ENCODE peak calls at places on chromosomes 13 and 19, in seven cellular contexts. P, G, Y, Z, S, W and J are unnamed samples.

GRCh38 chr19:41570179-41570578 is 5.8 kb upstream of the CEACAM21 start:
- DNase-seq in Z (no peak), G (no peak), P (no peak), W (no peak), S (no peak), Y (no peak), J (no peak)

GRCh38 chr13:47594833-47595232 is 406.2 kb downstream of the SUCLA2 start:
- DNase-seq in Y (peak), G (no peak), W (no peak), Z (peak), S (no peak), P (peak), J (no peak)

GRCh38 chr13:77507931-77508776 is 27.4 kb upstream of the SCEL start:
- DNase-seq in Y (peak), G (no peak), W (no peak), S (no peak), P (peak), Z (peak), J (peak)

GRCh38 chr19:38434549-38435051 is 1.1 kb downstream of the RYR1 start:
- DNase-seq in G (no peak), Y (no peak), P (no peak), Z (no peak), W (no peak), S (no peak), J (no peak)

GRCh38 chr19:11322269-11323024 is 17.0 kb downstream of the RAB3D start:
- DNase-seq in Z (peak), S (no peak), P (no peak), W (no peak), Y (no peak), G (no peak), J (no peak)

GRCh38 chr13:98251708-98252107 is 74.6 kb upstream of the RNF113B start:
- DNase-seq in W (no peak), Z (no peak), G (no peak), S (no peak), Y (no peak), P (no peak), J (no peak)

GRCh38 chr13:59494560-59494970 is 669.2 kb downstream of the DIAPH3 start:
- DNase-seq in P (peak), Z (peak), S (no peak), G (no peak), Y (no peak), W (no peak), J (peak)

GRCh38 chr19:56837492-56837891 is 3.0 kb downstream of the PEG3 start:
- DNase-seq in Z (no peak), W (peak), G (peak), P (peak), S (peak), Y (no peak), J (no peak)

GRCh38 chr13:109344552-109345157 is 441.7 kb downstream of the IRS2 start:
- DNase-seq in Z (peak), Y (peak), W (no peak), G (no peak), P (peak), S (no peak), J (no peak)

GRCh38 chr13:112828756-112829155 is 138.9 kb downstream of the ATP11A start:
- DNase-seq in W (no peak), P (no peak), S (no peak), G (no peak), Y (no peak), Z (no peak), J (no peak)

GRCh38 chr13:18212873-18213272 is 968.8 kb downstream of the TUBA3C start:
- DNase-seq in Z (peak), G (no peak), W (peak), S (no peak), P (peak), Y (peak), J (no peak)

GRCh38 chr13:107866007-107866665 is 349.2 kb downstream of the LIG4 start:
- DNase-seq in S (no peak), W (no peak), P (peak), Y (no peak), Z (peak), G (no peak), J (no peak)

GRCh38 chr13:105139380-105140285 is 1395.8 kb downstream of the EFNB2 start:
- DNase-seq in Y (no peak), P (peak), Z (peak), G (no peak), S (peak), W (no peak), J (no peak)

GRCh38 chr13:95644611-95645052 is at the start of gene DZIP1:
- DNase-seq in G (peak), S (peak), P (peak), Y (peak), Z (peak), W (peak), J (peak)

GRCh38 chr19:10290439-10290875 is 705 bp downstream of the ICAM5 start:
- DNase-seq in G (no peak), P (no peak), Z (peak), W (no peak), Y (peak), S (no peak), J (no peak)

GRCh38 chr13:76425930-76426329 is 460.3 kb downstream of the KCTD12 start:
- DNase-seq in Y (peak), P (peak), S (no peak), W (no peak), Z (peak), G (no peak), J (peak)

GRCh38 chr13:73056054-73056962 is 2.5 kb upstream of the KLF5 start:
- DNase-seq in Y (peak), P (peak), S (no peak), W (no peak), Z (peak), G (no peak), J (peak)

GRCh38 chr19:13195678-13196077 is 45.5 kb downstream of the IER2 start:
- DNase-seq in G (no peak), Z (no peak), W (no peak), Y (peak), P (no peak), S (peak), J (no peak)

GRCh38 chr19:18762125-18763023 is 28.7 kb downstream of the COMP start:
- DNase-seq in Y (peak), G (peak), S (no peak), Z (no peak), P (peak), W (peak), J (peak)

GRCh38 chr13:99800951-99801350 is 170.6 kb downstream of the ZIC5 start:
- DNase-seq in Z (no peak), W (no peak), P (no peak), G (no peak), Y (no peak), S (no peak), J (no peak)

GRCh38 chr19:38163419-38164290 is 60.4 kb downstream of the DPF1 start:
- DNase-seq in Y (no peak), W (no peak), Z (no peak), P (no peak), G (no peak), S (no peak), J (no peak)

GRCh38 chr19:17997969-17998826 is 9.8 kb upstream of the ARRDC2 start:
- DNase-seq in W (no peak), G (no peak), P (no peak), Z (peak), Y (no peak), S (peak), J (no peak)

GRCh38 chr13:24267801-24268200 is 41.6 kb upstream of the C1QTNF9 start:
- DNase-seq in P (no peak), G (no peak), S (no peak), Y (no peak), W (no peak), Z (no peak), J (no peak)

GRCh38 chr19:33376423-33376822 is 2.9 kb downstream of the CEBPG start:
- DNase-seq in W (peak), P (peak), S (no peak), Y (peak), Z (peak), G (peak), J (peak)

GRCh38 chr13:40995997-40996396 is 23.1 kb downstream of the ELF1 start:
- DNase-seq in G (no peak), Z (no peak), P (no peak), S (no peak), Y (no peak), W (no peak), J (no peak)

GRCh38 chr19:29966594-29967249 is 24.7 kb downstream of the URI1 start:
- DNase-seq in Z (peak), P (peak), G (no peak), S (no peak), W (no peak), Y (peak), J (no peak)

GRCh38 chr19:35177377-35178274 is 23.1 kb downstream of the FXYD5 start:
- DNase-seq in Y (no peak), W (no peak), P (no peak), G (no peak), Z (no peak), S (no peak), J (no peak)

GRCh38 chr13:109568273-109568900 is 218.0 kb downstream of the IRS2 start:
- DNase-seq in S (no peak), P (no peak), W (no peak), Z (no peak), G (no peak), Y (no peak), J (no peak)

GRCh38 chr13:109205315-109205714 is 575.9 kb downstream of the MYO16 start:
- DNase-seq in G (no peak), S (no peak), W (no peak), Z (no peak), Y (no peak), P (peak), J (no peak)

GRCh38 chr19:56476671-56477428 is at the start of gene ZNF667:
- DNase-seq in W (peak), S (peak), Z (peak), P (peak), G (no peak), Y (peak), J (no peak)

GRCh38 chr19:15589760-15590451 is 25.1 kb upstream of the CYP4F8 start:
- DNase-seq in G (no peak), Y (no peak), S (no peak), Z (no peak), P (no peak), W (no peak), J (no peak)

GRCh38 chr19:49017666-49018351 is 918 bp upstream of the LHB start:
- DNase-seq in Z (peak), W (no peak), S (peak), Y (peak), P (peak), G (peak), J (no peak)

GRCh38 chr19:21463449-21464105 is 41.8 kb upstream of the ZNF429 start:
- DNase-seq in P (no peak), Y (no peak), Z (no peak), S (peak), W (no peak), G (no peak), J (no peak)

GRCh38 chr13:60356970-60357369 is 40.0 kb upstream of the TDRD3 start:
- DNase-seq in W (no peak), S (no peak), Z (no peak), G (no peak), Y (no peak), P (no peak), J (no peak)

GRCh38 chr19:37218592-37218935 is 550 bp downstream of the ZNF383 start:
- DNase-seq in G (no peak), P (peak), S (no peak), Y (no peak), W (no peak), Z (peak), J (no peak)

GRCh38 chr19:10928563-10929401 is at the start of the genes TIMM29 and YIPF2:
- DNase-seq in W (peak), S (peak), P (peak), G (peak), Z (peak), Y (peak), J (peak)

GRCh38 chr13:57739089-57739488 is 107.5 kb downstream of the PCDH17 start:
- DNase-seq in W (no peak), P (no peak), S (no peak), Y (no peak), Z (no peak), G (no peak), J (no peak)

GRCh38 chr13:88800505-88800904 is 1129.3 kb downstream of the SLITRK5 start:
- DNase-seq in P (no peak), Z (no peak), W (no peak), S (no peak), G (no peak), Y (peak), J (no peak)

GRCh38 chr19:46542428-46543230 is 47.0 kb upstream of the PNMA8B start:
- DNase-seq in S (peak), Z (peak), W (peak), G (peak), Y (peak), P (peak), J (peak)

GRCh38 chr19:46550684-46551083 is 50.4 kb upstream of the CALM3 start:
- DNase-seq in S (no peak), G (no peak), Z (no peak), Y (no peak), W (no peak), P (no peak), J (no peak)

GRCh38 chr19:46551175-46551574 is 50.0 kb upstream of the CALM3 start:
- DNase-seq in W (no peak), Y (no peak), Z (no peak), S (no peak), G (no peak), P (no peak), J (no peak)

DNA sequence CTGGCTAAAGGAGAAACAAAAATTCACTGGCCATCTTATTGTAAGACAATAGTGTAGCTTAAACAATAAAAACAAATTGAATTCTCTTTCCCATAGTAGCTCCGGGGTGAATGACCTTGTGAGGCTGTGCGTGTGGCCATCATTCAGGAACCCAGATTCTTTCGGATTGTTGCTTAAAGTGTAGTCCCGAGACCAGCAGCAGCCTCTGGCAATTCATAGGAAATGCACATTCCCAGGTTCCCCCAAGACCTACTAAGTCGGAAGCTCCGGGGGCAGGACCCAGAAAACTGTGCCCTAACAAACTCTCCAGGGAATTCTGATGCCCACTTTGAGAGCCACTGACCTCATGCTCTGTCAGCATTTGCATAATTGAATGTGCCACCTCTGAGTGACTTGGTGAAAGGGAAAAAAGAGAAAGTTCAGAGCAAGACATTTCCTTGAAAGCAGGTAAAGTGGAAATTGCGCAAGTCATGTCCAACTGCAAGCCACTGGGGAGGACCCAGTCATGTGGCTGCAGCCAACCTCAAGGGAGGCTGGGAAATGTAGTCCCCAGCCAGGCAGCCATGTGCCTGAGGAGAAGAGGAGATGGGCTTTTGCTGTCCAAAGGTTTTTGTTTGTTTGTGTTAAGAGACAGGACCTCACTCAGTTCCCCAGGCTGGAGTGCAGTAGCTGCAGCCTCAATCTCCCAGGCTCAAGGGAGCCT is 50.7 kb upstream of the PNMA8B start:
- DNase-seq in P (peak), W (no peak), S (peak), Z (peak), Y (peak), G (no peak), J (no peak)
- H3K4me3 ChIP-seq in P (peak), W (no peak), S (peak), Z (no peak), Y (peak), G (no peak), J (no peak)

GRCh38 chr19:54470991-54471782 is 1.9 kb downstream of the CDC42EP5 start:
- DNase-seq in G (no peak), Z (no peak), S (peak), P (no peak), W (peak), Y (peak), J (no peak)
- H3K4me3 ChIP-seq in G (peak), Z (peak), S (peak), P (peak), W (peak), Y (peak), J (peak)

GRCh38 chr19:6862673-6863078 is 24.7 kb upstream of the ADGRE1 start:
- DNase-seq in W (peak), Z (peak), G (peak), Y (peak), S (peak), P (peak), J (peak)
- H3K4me3 ChIP-seq in W (no peak), Z (no peak), G (no peak), Y (no peak), S (peak), P (peak), J (no peak)

GRCh38 chr13:46211521-46212351 is at the start of gene LRRC63:
- DNase-seq in Y (peak), Z (no peak), P (peak), G (peak), S (peak), W (peak), J (no peak)
- H3K4me3 ChIP-seq in Y (peak), Z (peak), P (peak), G (peak), S (peak), W (peak), J (peak)